ENCODE peak calls at places on chromosomes 4 and X, in seven cellular contexts. One of them, this sample, is unnamed.

GRCh38 chr4:54296548-54297203 is 67.6 kb downstream of the PDGFRA start:
- DNase-seq in transverse colon: no peak
- DNase-seq in tibial nerve: no peak
- DNase-seq in H9: no peak
- DNase-seq in ascending aorta: peak; percentile 75
- DNase-seq in CD8-positive, alpha-beta T cell: no peak
- DNase-seq in CD8-positive, alpha-beta memory T cell: no peak
- DNase-seq in this sample: no peak

GRCh38 chr4:83282049-83282535 is 2.5 kb downstream of the COQ2 start:
- DNase-seq in transverse colon: peak; percentile 43
- DNase-seq in tibial nerve: no peak
- DNase-seq in H9: no peak
- DNase-seq in ascending aorta: peak; percentile 69
- DNase-seq in CD8-positive, alpha-beta T cell: peak; percentile 63
- DNase-seq in CD8-positive, alpha-beta memory T cell: peak; percentile 62
- DNase-seq in this sample: no peak

GRCh38 chr4:81330018-81330417 is 115.0 kb upstream of the PRKG2 start:
- DNase-seq in transverse colon: no peak
- DNase-seq in tibial nerve: no peak
- DNase-seq in H9: no peak
- DNase-seq in ascending aorta: no peak
- DNase-seq in CD8-positive, alpha-beta T cell: no peak
- DNase-seq in CD8-positive, alpha-beta memory T cell: no peak
- DNase-seq in this sample: no peak

GRCh38 chrX:110089656-110090404 is 86.9 kb downstream of the TMEM164 start:
- DNase-seq in transverse colon: no peak
- DNase-seq in tibial nerve: no peak
- DNase-seq in H9: no peak
- DNase-seq in ascending aorta: no peak
- DNase-seq in CD8-positive, alpha-beta T cell: no peak
- DNase-seq in CD8-positive, alpha-beta memory T cell: no peak
- DNase-seq in this sample: no peak

GRCh38 chr4:67928547-67928946 is 34.7 kb downstream of the TMPRSS11A start:
- DNase-seq in transverse colon: no peak
- DNase-seq in tibial nerve: no peak
- DNase-seq in H9: no peak
- DNase-seq in ascending aorta: no peak
- DNase-seq in CD8-positive, alpha-beta T cell: no peak
- DNase-seq in CD8-positive, alpha-beta memory T cell: no peak
- DNase-seq in this sample: no peak

GRCh38 chr4:52750819-52751348 is 341 bp downstream of the ERVMER34-1 start:
- DNase-seq in transverse colon: peak; percentile 14
- DNase-seq in tibial nerve: no peak
- DNase-seq in H9: peak; percentile 53
- DNase-seq in ascending aorta: no peak
- DNase-seq in CD8-positive, alpha-beta T cell: no peak
- DNase-seq in CD8-positive, alpha-beta memory T cell: peak; percentile 3
- DNase-seq in this sample: no peak

GRCh38 chrX:153400146-153401132 is 711 bp downstream of the PNMA6E start:
- DNase-seq in transverse colon: peak; percentile 41
- DNase-seq in tibial nerve: no peak
- DNase-seq in H9: peak; percentile 70
- DNase-seq in ascending aorta: no peak
- DNase-seq in CD8-positive, alpha-beta T cell: peak; percentile 58
- DNase-seq in CD8-positive, alpha-beta memory T cell: peak; percentile 38
- DNase-seq in this sample: no peak

GRCh38 chr4:15317246-15317645 is 110.6 kb upstream of the C1QTNF7 start:
- DNase-seq in transverse colon: no peak
- DNase-seq in tibial nerve: no peak
- DNase-seq in H9: no peak
- DNase-seq in ascending aorta: no peak
- DNase-seq in CD8-positive, alpha-beta T cell: no peak
- DNase-seq in CD8-positive, alpha-beta memory T cell: no peak
- DNase-seq in this sample: no peak

GRCh38 chr4:147842573-147842972 is 110.7 kb downstream of the ARHGAP10 start:
- DNase-seq in transverse colon: no peak
- DNase-seq in tibial nerve: no peak
- DNase-seq in H9: no peak
- DNase-seq in ascending aorta: no peak
- DNase-seq in CD8-positive, alpha-beta T cell: no peak
- DNase-seq in CD8-positive, alpha-beta memory T cell: no peak
- DNase-seq in this sample: no peak

GRCh38 chr4:76365636-76366035 is 55.3 kb downstream of the CCDC158 start:
- DNase-seq in transverse colon: no peak
- DNase-seq in tibial nerve: no peak
- DNase-seq in H9: no peak
- DNase-seq in ascending aorta: no peak
- DNase-seq in CD8-positive, alpha-beta T cell: no peak
- DNase-seq in CD8-positive, alpha-beta memory T cell: no peak
- DNase-seq in this sample: no peak

GRCh38 chrX:135437867-135438733 is 16.4 kb downstream of the SMIM10L2A start:
- DNase-seq in transverse colon: no peak
- DNase-seq in tibial nerve: no peak
- DNase-seq in H9: no peak
- DNase-seq in ascending aorta: no peak
- DNase-seq in CD8-positive, alpha-beta T cell: no peak
- DNase-seq in CD8-positive, alpha-beta memory T cell: no peak
- DNase-seq in this sample: no peak

GRCh38 chr4:77010841-77011354 is 61.3 kb downstream of the SEPTIN11 start:
- DNase-seq in transverse colon: no peak
- DNase-seq in tibial nerve: no peak
- DNase-seq in H9: no peak
- DNase-seq in ascending aorta: no peak
- DNase-seq in CD8-positive, alpha-beta T cell: no peak
- DNase-seq in CD8-positive, alpha-beta memory T cell: no peak
- DNase-seq in this sample: no peak

GRCh38 chr4:81452452-81453011 is 19.2 kb downstream of the RASGEF1B start:
- DNase-seq in transverse colon: no peak
- DNase-seq in tibial nerve: no peak
- DNase-seq in H9: no peak
- DNase-seq in ascending aorta: no peak
- DNase-seq in CD8-positive, alpha-beta T cell: no peak
- DNase-seq in CD8-positive, alpha-beta memory T cell: no peak
- DNase-seq in this sample: no peak

GRCh38 chr4:104749062-104749461 is 254.4 kb upstream of the CXXC4 start:
- DNase-seq in transverse colon: no peak
- DNase-seq in tibial nerve: no peak
- DNase-seq in H9: no peak
- DNase-seq in ascending aorta: no peak
- DNase-seq in CD8-positive, alpha-beta T cell: no peak
- DNase-seq in CD8-positive, alpha-beta memory T cell: no peak
- DNase-seq in this sample: no peak

GRCh38 chr4:28287837-28288236 is 1427.2 kb downstream of the STIM2 start:
- DNase-seq in transverse colon: no peak
- DNase-seq in tibial nerve: no peak
- DNase-seq in H9: no peak
- DNase-seq in ascending aorta: peak; percentile 63
- DNase-seq in CD8-positive, alpha-beta T cell: no peak
- DNase-seq in CD8-positive, alpha-beta memory T cell: no peak
- DNase-seq in this sample: peak; percentile 90

GRCh38 chrX:13428055-13428786 is 108.4 kb upstream of the ATXN3L start:
- DNase-seq in transverse colon: no peak
- DNase-seq in tibial nerve: no peak
- DNase-seq in H9: peak; percentile 53
- DNase-seq in ascending aorta: no peak
- DNase-seq in CD8-positive, alpha-beta T cell: no peak
- DNase-seq in CD8-positive, alpha-beta memory T cell: no peak
- DNase-seq in this sample: peak; percentile 30

GRCh38 chr4:184384056-184384809 is 90.1 kb downstream of the IRF2 start:
- DNase-seq in transverse colon: peak; percentile 59
- DNase-seq in tibial nerve: no peak
- DNase-seq in H9: peak; percentile 29
- DNase-seq in ascending aorta: peak; percentile 69
- DNase-seq in CD8-positive, alpha-beta T cell: no peak
- DNase-seq in CD8-positive, alpha-beta memory T cell: no peak
- DNase-seq in this sample: peak; percentile 86

GRCh38 chr4:154961263-154961662 is 180.2 kb downstream of the RBM46 start:
- DNase-seq in transverse colon: no peak
- DNase-seq in tibial nerve: no peak
- DNase-seq in H9: no peak
- DNase-seq in ascending aorta: no peak
- DNase-seq in CD8-positive, alpha-beta T cell: no peak
- DNase-seq in CD8-positive, alpha-beta memory T cell: no peak
- DNase-seq in this sample: no peak

GRCh38 chr4:154368060-154368459 is 123.5 kb downstream of the DCHS2 start:
- DNase-seq in transverse colon: no peak
- DNase-seq in tibial nerve: no peak
- DNase-seq in H9: no peak
- DNase-seq in ascending aorta: no peak
- DNase-seq in CD8-positive, alpha-beta T cell: no peak
- DNase-seq in CD8-positive, alpha-beta memory T cell: no peak
- DNase-seq in this sample: no peak

GRCh38 chr4:8136529-8136928 is 22.1 kb downstream of the ABLIM2 start:
- DNase-seq in transverse colon: no peak
- DNase-seq in tibial nerve: no peak
- DNase-seq in H9: no peak
- DNase-seq in ascending aorta: no peak
- DNase-seq in CD8-positive, alpha-beta T cell: no peak
- DNase-seq in CD8-positive, alpha-beta memory T cell: no peak
- DNase-seq in this sample: no peak

GRCh38 chr4:172982151-172982590 is 186.4 kb upstream of the GALNT7 start:
- DNase-seq in transverse colon: no peak
- DNase-seq in tibial nerve: no peak
- DNase-seq in H9: no peak
- DNase-seq in ascending aorta: peak; percentile 86
- DNase-seq in CD8-positive, alpha-beta T cell: no peak
- DNase-seq in CD8-positive, alpha-beta memory T cell: no peak
- DNase-seq in this sample: peak; percentile 58

GRCh38 chr4:143616771-143617170 is 83.7 kb downstream of the FREM3 start:
- DNase-seq in transverse colon: no peak
- DNase-seq in tibial nerve: no peak
- DNase-seq in H9: no peak
- DNase-seq in ascending aorta: no peak
- DNase-seq in CD8-positive, alpha-beta T cell: no peak
- DNase-seq in CD8-positive, alpha-beta memory T cell: no peak
- DNase-seq in this sample: no peak

GRCh38 chrX:152993933-152994332 is at the start of gene PNMA5:
- DNase-seq in transverse colon: no peak
- DNase-seq in tibial nerve: no peak
- DNase-seq in H9: no peak
- DNase-seq in ascending aorta: no peak
- DNase-seq in CD8-positive, alpha-beta T cell: no peak
- DNase-seq in CD8-positive, alpha-beta memory T cell: no peak
- DNase-seq in this sample: no peak

GRCh38 chr4:130901321-130901720 is 1805.4 kb downstream of the C4orf33 start:
- DNase-seq in transverse colon: no peak
- DNase-seq in tibial nerve: no peak
- DNase-seq in H9: no peak
- DNase-seq in ascending aorta: no peak
- DNase-seq in CD8-positive, alpha-beta T cell: no peak
- DNase-seq in CD8-positive, alpha-beta memory T cell: no peak
- DNase-seq in this sample: no peak

GRCh38 chrX:17438221-17438620 is 63.2 kb downstream of the NHS start:
- DNase-seq in transverse colon: no peak
- DNase-seq in tibial nerve: no peak
- DNase-seq in H9: no peak
- DNase-seq in ascending aorta: no peak
- DNase-seq in CD8-positive, alpha-beta T cell: no peak
- DNase-seq in CD8-positive, alpha-beta memory T cell: no peak
- DNase-seq in this sample: no peak

GRCh38 chr4:82084747-82085146 is 289.0 kb downstream of the HNRNPD start:
- DNase-seq in transverse colon: no peak
- DNase-seq in tibial nerve: no peak
- DNase-seq in H9: no peak
- DNase-seq in ascending aorta: no peak
- DNase-seq in CD8-positive, alpha-beta T cell: no peak
- DNase-seq in CD8-positive, alpha-beta memory T cell: no peak
- DNase-seq in this sample: no peak

GRCh38 chr4:145909331-145909730 is 29.3 kb downstream of the ZNF827 start:
- DNase-seq in transverse colon: peak; percentile 89
- DNase-seq in tibial nerve: no peak
- DNase-seq in H9: peak; percentile 90
- DNase-seq in ascending aorta: no peak
- DNase-seq in CD8-positive, alpha-beta T cell: no peak
- DNase-seq in CD8-positive, alpha-beta memory T cell: no peak
- DNase-seq in this sample: no peak

GRCh38 chrX:38861489-38861888 is 60.2 kb downstream of the MID1IP1 start:
- DNase-seq in transverse colon: no peak
- DNase-seq in tibial nerve: no peak
- DNase-seq in H9: no peak
- DNase-seq in ascending aorta: no peak
- DNase-seq in CD8-positive, alpha-beta T cell: no peak
- DNase-seq in CD8-positive, alpha-beta memory T cell: no peak
- DNase-seq in this sample: no peak
- H3K27ac ChIP-seq in transverse colon: no peak overlapping the region
- H3K27ac ChIP-seq in tibial nerve: no peak overlapping the region
- H3K27ac ChIP-seq in H9: no peak overlapping the region
- H3K27ac ChIP-seq in ascending aorta: no peak overlapping the region
- H3K27ac ChIP-seq in CD8-positive, alpha-beta T cell: no peak overlapping the region
- H3K27ac ChIP-seq in CD8-positive, alpha-beta memory T cell: no peak overlapping the region
- H3K27ac ChIP-seq in this sample: no peak overlapping the region

DNA sequence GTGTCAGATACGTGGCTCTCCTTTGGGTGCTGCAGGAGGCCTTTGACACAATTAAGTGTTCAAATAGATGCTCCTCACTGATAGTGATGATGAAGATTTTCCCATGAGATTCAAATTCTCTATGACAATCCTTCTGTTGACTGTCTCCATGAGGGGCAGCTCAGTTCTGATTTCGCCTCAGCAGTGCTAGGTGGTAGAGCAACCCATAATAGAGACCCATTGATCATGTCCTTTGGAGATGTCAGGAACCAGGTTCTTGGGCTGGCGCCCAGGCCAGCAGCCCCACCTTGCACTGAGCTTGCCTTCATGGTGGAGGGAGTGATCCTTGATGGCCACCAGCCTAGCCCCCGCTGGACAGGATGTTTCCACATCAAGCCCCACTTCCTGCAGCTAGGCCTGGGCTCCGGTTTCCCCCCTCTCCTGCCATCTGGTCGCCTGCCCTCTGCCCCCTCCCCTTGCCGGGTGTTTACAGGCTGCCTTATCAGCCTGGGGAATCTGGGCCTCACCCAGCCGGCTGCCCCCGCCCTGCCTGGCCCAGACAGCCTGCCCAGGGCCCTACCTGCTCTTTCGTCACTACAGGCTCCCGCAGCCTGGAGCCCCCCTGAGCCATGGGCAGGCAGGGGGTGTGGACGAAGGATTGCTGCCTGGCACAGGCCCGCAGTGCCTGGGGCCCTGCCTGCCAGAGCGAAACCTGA is 12.6 kb downstream of the ELF4 start:
- DNase-seq in transverse colon: peak; percentile 74
- DNase-seq in tibial nerve: no peak
- DNase-seq in H9: no peak
- DNase-seq in ascending aorta: no peak
- DNase-seq in CD8-positive, alpha-beta T cell: peak; percentile 50
- DNase-seq in CD8-positive, alpha-beta memory T cell: peak; percentile 50
- DNase-seq in this sample: no peak
- H3K27ac ChIP-seq in transverse colon: peak overlapping the region; percentile 74
- H3K27ac ChIP-seq in tibial nerve: no peak overlapping the region
- H3K27ac ChIP-seq in H9: no peak overlapping the region
- H3K27ac ChIP-seq in ascending aorta: no peak overlapping the region
- H3K27ac ChIP-seq in CD8-positive, alpha-beta T cell: peak overlapping the region; percentile 14
- H3K27ac ChIP-seq in CD8-positive, alpha-beta memory T cell: peak overlapping the region; percentile 9
- H3K27ac ChIP-seq in this sample: no peak overlapping the region

GRCh38 chr4:1137063-1137771 is 23.9 kb upstream of the RNF212 start:
- DNase-seq in transverse colon: no peak
- DNase-seq in tibial nerve: no peak
- DNase-seq in H9: no peak
- DNase-seq in ascending aorta: no peak
- DNase-seq in CD8-positive, alpha-beta T cell: no peak
- DNase-seq in CD8-positive, alpha-beta memory T cell: peak; percentile 16
- DNase-seq in this sample: no peak
- H3K27ac ChIP-seq in transverse colon: no peak overlapping the region
- H3K27ac ChIP-seq in tibial nerve: no peak overlapping the region
- H3K27ac ChIP-seq in H9: no peak overlapping the region
- H3K27ac ChIP-seq in ascending aorta: no peak overlapping the region
- H3K27ac ChIP-seq in CD8-positive, alpha-beta T cell: no peak overlapping the region
- H3K27ac ChIP-seq in CD8-positive, alpha-beta memory T cell: no peak overlapping the region
- H3K27ac ChIP-seq in this sample: no peak overlapping the region

GRCh38 chrX:137428251-137428661 is 137.7 kb upstream of the ZIC3 start:
- DNase-seq in transverse colon: no peak
- DNase-seq in tibial nerve: no peak
- DNase-seq in H9: peak; percentile 49
- DNase-seq in ascending aorta: no peak
- DNase-seq in CD8-positive, alpha-beta T cell: no peak
- DNase-seq in CD8-positive, alpha-beta memory T cell: no peak
- DNase-seq in this sample: no peak
- H3K27ac ChIP-seq in transverse colon: no peak overlapping the region
- H3K27ac ChIP-seq in tibial nerve: no peak overlapping the region
- H3K27ac ChIP-seq in H9: no peak overlapping the region
- H3K27ac ChIP-seq in ascending aorta: no peak overlapping the region
- H3K27ac ChIP-seq in CD8-positive, alpha-beta T cell: no peak overlapping the region
- H3K27ac ChIP-seq in CD8-positive, alpha-beta memory T cell: no peak overlapping the region
- H3K27ac ChIP-seq in this sample: no peak overlapping the region

This sample was measured in AG04450.